ENCODE peak calls at places on chromosome 6, in nine cellular contexts. B, O, F, J, X, M, I, G and E are unnamed samples.

GRCh38 chr6:141956046-141956761 is 176.5 kb upstream of the GJE1 start:
- DNase-seq in J (peak; percentile 12), O (no peak), X (peak; percentile 35), G (no peak), M (peak; percentile 24), F (no peak), B (peak; percentile 40), I (no peak), E (peak; percentile 73)

GRCh38 chr6:2973656-2974055 is 2.3 kb upstream of the SERPINB6 start:
- DNase-seq in B (peak; percentile 31), O (no peak), I (no peak), F (no peak), J (no peak), G (no peak), M (no peak), X (no peak), E (no peak)

GRCh38 chr6:150898390-150899170 is 33.1 kb downstream of the MTHFD1L start:
- DNase-seq in O (no peak), M (no peak), B (no peak), X (no peak), G (no peak), F (peak; percentile 47), J (no peak), I (no peak), E (no peak)

GRCh38 chr6:98847392-98847766 is 13.0 kb downstream of the POU3F2 start:
- DNase-seq in M (no peak), F (no peak), I (no peak), O (no peak), X (no peak), J (no peak), B (no peak), G (no peak), E (no peak)

GRCh38 chr6:82415820-82416219 is 52.2 kb downstream of the TPBG start:
- DNase-seq in J (no peak), M (no peak), O (no peak), B (no peak), G (no peak), I (no peak), F (no peak), X (no peak), E (no peak)

GRCh38 chr6:166304106-166304505 is 4.1 kb downstream of the PRR18 start:
- DNase-seq in J (no peak), I (no peak), M (no peak), X (no peak), G (no peak), F (no peak), B (no peak), O (no peak), E (no peak)

GRCh38 chr6:112173401-112173800 is 81.0 kb downstream of the LAMA4 start:
- DNase-seq in J (no peak), I (no peak), O (no peak), F (no peak), X (no peak), G (no peak), M (no peak), B (no peak), E (no peak)

GRCh38 chr6:27873101-27874030 is 38.8 kb downstream of the OR2B2 start:
- DNase-seq in G (peak; percentile 77), X (peak; percentile 35), M (peak; percentile 65), J (peak; percentile 95), B (peak; percentile 84), I (peak; percentile 65), F (no peak), O (no peak), E (peak; percentile 85)

GRCh38 chr6:195861-196360 is 96.4 kb upstream of the DUSP22 start:
- DNase-seq in J (peak; percentile 42), G (no peak), B (peak; percentile 69), X (peak; percentile 36), O (peak; percentile 56), I (no peak), F (peak; percentile 78), M (peak; percentile 65), E (no peak)

DNA sequence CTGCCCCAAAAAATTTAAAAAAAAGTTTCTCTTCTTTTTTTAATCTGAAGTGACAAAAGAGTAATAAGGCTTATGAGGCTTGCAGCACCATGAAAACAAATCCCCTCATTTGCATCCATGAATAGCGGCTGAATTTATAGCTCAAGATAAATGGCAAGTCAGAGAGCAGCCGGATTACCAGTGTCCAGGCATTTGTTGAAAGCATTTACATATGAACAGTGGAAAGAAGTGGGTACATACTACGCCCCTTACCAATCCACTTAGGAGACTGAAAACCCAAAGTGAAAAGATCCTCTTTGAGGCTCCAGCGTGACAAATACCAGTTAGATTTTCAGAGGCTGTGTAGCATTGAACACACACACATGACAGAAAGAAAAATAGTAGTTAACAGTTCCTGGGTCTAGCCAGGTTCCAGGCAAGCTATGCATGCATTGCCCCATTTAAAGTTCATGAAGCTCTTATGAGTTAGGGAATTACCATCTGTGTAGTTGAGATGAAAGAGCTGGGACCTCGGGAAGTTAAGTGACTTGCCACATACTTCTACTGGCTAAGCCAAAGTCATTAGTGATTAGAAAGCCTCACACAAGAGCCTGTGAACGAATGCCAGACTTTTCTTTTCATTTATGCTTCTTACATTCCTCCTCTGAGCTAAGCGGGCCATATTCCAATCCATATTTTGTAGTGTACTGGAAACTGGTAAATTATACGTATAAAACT is 28.2 kb upstream of the NHSL1 start:
- DNase-seq in I (no peak), B (no peak), F (no peak), X (no peak), O (no peak), G (no peak), J (peak; percentile 28), M (no peak), E (no peak)
- H3K4me1 ChIP-seq in I (no peaks in the 10 kb centered on the region), B (peaks cover 20% of the 10 kb centered on the region), F (peaks cover 33% of the 10 kb centered on the region), X (peaks cover 16% of the 10 kb centered on the region), O (no peaks in the 10 kb centered on the region), G (no peaks in the 10 kb centered on the region), J (peaks cover 2% of the 10 kb centered on the region), M (peaks cover 10% of the 10 kb centered on the region), E (no peaks in the 10 kb centered on the region)

GRCh38 chr6:22184371-22184770 is 112.5 kb downstream of the PRL start:
- DNase-seq in M (no peak), X (no peak), I (no peak), F (no peak), J (no peak), B (no peak), O (no peak), G (no peak), E (no peak)
- H3K9me3 ChIP-seq in M (peaks cover 20% of the 10 kb centered on the region), X (peaks cover 11% of the 10 kb centered on the region), I (peaks cover 12% of the 10 kb centered on the region), F (peaks cover 4% of the 10 kb centered on the region), J (no peaks in the 10 kb centered on the region), B (no peaks in the 10 kb centered on the region), O (no peaks in the 10 kb centered on the region), G (no peaks in the 10 kb centered on the region), E (no peaks in the 10 kb centered on the region)

GRCh38 chr6:20932284-20932683 is 398.0 kb downstream of the CDKAL1 start:
- DNase-seq in X (no peak), O (no peak), B (no peak), J (no peak), M (no peak), F (no peak), G (no peak), I (no peak), E (no peak)
- H3K4me1 ChIP-seq in X (no peaks in the 10 kb centered on the region), O (peaks cover 1% of the 10 kb centered on the region), B (no peaks in the 10 kb centered on the region), J (peaks cover 4% of the 10 kb centered on the region), M (no peaks in the 10 kb centered on the region), F (no peaks in the 10 kb centered on the region), G (peaks cover 2% of the 10 kb centered on the region), I (no peaks in the 10 kb centered on the region), E (no peaks in the 10 kb centered on the region)

GRCh38 chr6:168456907-168457771 is 16.2 kb downstream of the SMOC2 start:
- DNase-seq in M (no peak), G (no peak), O (no peak), F (no peak), B (no peak), X (no peak), I (no peak), J (no peak), E (no peak)

GRCh38 chr6:168459572-168459971 is 18.6 kb downstream of the SMOC2 start:
- DNase-seq in O (no peak), X (no peak), M (no peak), F (no peak), B (no peak), G (no peak), J (no peak), I (no peak), E (no peak)

GRCh38 chr6:168468046-168468445 is 27.1 kb downstream of the SMOC2 start:
- DNase-seq in B (no peak), O (no peak), J (no peak), F (no peak), M (no peak), G (no peak), X (no peak), I (no peak), E (no peak)

GRCh38 chr6:168458101-168458500 is 17.1 kb downstream of the SMOC2 start:
- DNase-seq in G (no peak), O (no peak), X (no peak), M (no peak), I (no peak), B (no peak), F (no peak), J (no peak), E (no peak)

DNA sequence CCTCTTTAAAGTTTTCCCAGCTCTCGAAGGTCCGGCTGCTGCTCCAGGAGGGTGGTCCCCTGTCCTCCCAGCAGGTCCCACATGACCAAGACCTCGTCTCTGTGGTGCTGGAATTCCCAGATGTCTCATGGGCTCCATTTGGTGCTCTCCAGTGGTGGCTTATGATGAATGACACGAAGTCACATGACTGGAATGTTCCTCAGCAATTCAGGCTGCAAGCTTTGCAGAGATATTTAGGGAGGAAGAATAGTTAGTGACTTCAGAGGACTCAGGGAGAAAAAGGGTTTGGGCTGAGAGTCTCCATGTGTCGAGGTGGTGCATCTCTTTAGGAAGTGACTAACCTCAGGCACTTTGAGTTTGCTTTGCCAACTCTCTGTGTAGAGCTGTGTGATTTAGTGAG is 21.5 kb downstream of the SMOC2 start:
- DNase-seq in O (no peak), G (no peak), M (no peak), J (no peak), F (no peak), X (no peak), B (no peak), I (no peak), E (no peak)
- H3K9me3 ChIP-seq in O (no peaks in the 10 kb centered on the region), G (no peaks in the 10 kb centered on the region), M (no peaks in the 10 kb centered on the region), J (no peaks in the 10 kb centered on the region), F (no peaks in the 10 kb centered on the region), X (no peaks in the 10 kb centered on the region), B (no peaks in the 10 kb centered on the region), I (no peaks in the 10 kb centered on the region), E (no peaks in the 10 kb centered on the region)

DNA sequence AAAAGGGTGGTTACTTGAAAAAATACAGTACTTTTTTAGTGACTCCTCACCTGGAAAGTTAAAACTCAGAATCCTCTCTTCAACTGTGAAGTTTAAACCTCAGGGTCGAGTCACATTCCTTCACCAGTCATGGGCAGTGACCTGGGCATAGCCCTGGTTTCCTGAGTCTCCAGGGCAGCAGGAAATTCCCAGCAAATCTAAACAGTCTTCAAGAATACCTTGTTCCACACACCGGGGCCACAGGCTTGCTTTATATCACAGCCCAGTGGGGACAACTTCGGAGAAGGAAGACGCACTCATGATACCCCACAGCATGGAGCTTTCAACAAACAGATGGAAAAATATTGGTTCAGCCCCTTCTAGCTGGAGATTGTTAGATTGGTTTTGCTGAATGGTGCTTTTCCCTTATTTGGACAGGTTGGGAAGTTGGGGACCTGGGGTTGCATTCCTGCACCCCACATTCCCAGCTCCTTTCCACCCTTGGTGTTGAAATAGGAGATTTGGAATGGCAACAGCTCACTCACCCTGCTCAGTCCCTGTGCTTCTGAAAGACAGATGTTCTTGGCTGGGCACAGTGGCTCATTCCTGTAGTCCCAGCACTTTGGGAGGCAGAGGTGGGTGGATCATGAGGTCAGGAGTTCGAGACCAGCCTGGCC is 113.0 kb upstream of the TMEM170B start:
- DNase-seq in I (no peak), M (no peak), F (no peak), B (no peak), O (no peak), J (no peak), G (no peak), X (no peak), E (no peak)
- H3K4me1 ChIP-seq in I (peaks cover 7% of the 10 kb centered on the region), M (peaks cover 13% of the 10 kb centered on the region), F (peaks cover 9% of the 10 kb centered on the region), B (no peaks in the 10 kb centered on the region), O (peaks cover 3% of the 10 kb centered on the region), J (peaks cover 16% of the 10 kb centered on the region), G (no peaks in the 10 kb centered on the region), X (peaks cover 14% of the 10 kb centered on the region), E (peaks cover 2% of the 10 kb centered on the region)